ENCODE peak calls at places on chromosomes 6 and 20, in six cellular contexts. C is brain microvascular endothelial cell, B is left cardiac atrium, V is fibroblast of the aortic adventitia, N is HEK293T, I is progenitor cell of endocrine pancreas. G is an unnamed sample.

GRCh38 chr6:11714798-11715285 is 63.8 kb downstream of the ADTRP start:
- DNase-seq in B (no peak), I (no peak), C (no peak), V (no peak), N (no peak), G (no peak)

GRCh38 chr20:1635291-1635979 is 15.6 kb upstream of the SIRPB1 start:
- DNase-seq in I (no peak), V (no peak), B (no peak), N (no peak), C (no peak), G (no peak)

GRCh38 chr6:43497129-43497396 is 13.1 kb downstream of the LRRC73 start:
- DNase-seq in N (no peak), I (no peak), B (no peak), C (no peak), V (no peak), G (peak)

GRCh38 chr20:910840-911770 is 5.0 kb downstream of the ANGPT4 start:
- DNase-seq in C (peak), V (peak), B (peak), N (no peak), I (no peak), G (peak)

GRCh38 chr20:11391591-11391990 is 526.1 kb upstream of the BTBD3 start:
- DNase-seq in I (no peak), B (no peak), C (no peak), N (no peak), V (no peak), G (no peak)

GRCh38 chr6:117674503-117674902 is 766 bp upstream of the NUS1 start:
- DNase-seq in C (no peak), I (no peak), N (no peak), B (no peak), V (no peak), G (peak)

GRCh38 chr6:62367601-62368000 is 81.6 kb upstream of the KHDRBS2 start:
- DNase-seq in I (no peak), N (no peak), V (no peak), C (no peak), B (no peak), G (peak)

GRCh38 chr6:26296857-26297648 is 67.9 kb upstream of the BTN3A2 start:
- DNase-seq in C (peak), N (no peak), V (peak), B (no peak), I (no peak), G (no peak)

GRCh38 chr6:166572370-166573261 is 13.9 kb downstream of the RAMACL start:
- DNase-seq in C (peak), N (no peak), B (no peak), V (peak), I (no peak), G (peak)

GRCh38 chr20:11315506-11315905 is 602.2 kb upstream of the BTBD3 start:
- DNase-seq in C (no peak), I (no peak), V (no peak), N (no peak), B (no peak), G (no peak)

GRCh38 chr6:144894240-144894639 is 609.1 kb downstream of the UTRN start:
- DNase-seq in I (no peak), C (no peak), N (no peak), V (no peak), B (no peak), G (no peak)

GRCh38 chr20:35947489-35947888 is 6.8 kb downstream of the SCAND1 start:
- DNase-seq in C (no peak), I (no peak), N (peak), B (no peak), V (peak), G (peak)

GRCh38 chr6:108632441-108632840 is 71.7 kb downstream of the FOXO3 start:
- DNase-seq in B (no peak), I (no peak), N (no peak), V (no peak), C (no peak), G (no peak)

GRCh38 chr6:47648031-47648430 is 50.3 kb upstream of the ADGRF4 start:
- DNase-seq in C (no peak), B (no peak), N (no peak), V (no peak), I (no peak), G (no peak)

GRCh38 chr20:51831891-51832675 is 29.8 kb upstream of the SALL4 start:
- DNase-seq in N (no peak), V (peak), B (no peak), C (no peak), I (no peak), G (no peak)

GRCh38 chr20:6765469-6766058 is 1.9 kb upstream of the BMP2 start:
- DNase-seq in B (no peak), I (no peak), C (peak), V (peak), N (peak), G (peak)

GRCh38 chr6:13523826-13524622 is 36.6 kb upstream of the GFOD1 start:
- DNase-seq in V (no peak), I (no peak), B (no peak), C (no peak), N (no peak), G (no peak)

GRCh38 chr20:6611911-6612614 is 155.4 kb upstream of the BMP2 start:
- DNase-seq in B (no peak), V (no peak), C (no peak), I (no peak), N (no peak), G (peak)

GRCh38 chr6:140623498-140623897 is 1249.0 kb upstream of the CITED2 start:
- DNase-seq in B (no peak), N (no peak), C (peak), V (peak), I (no peak), G (no peak)

GRCh38 chr20:62358728-62359490 is 8.2 kb downstream of the LAMA5 start:
- DNase-seq in N (no peak), C (no peak), B (no peak), V (no peak), I (no peak), G (no peak)

GRCh38 chr6:122567034-122567433 is 43.2 kb upstream of the PKIB start:
- DNase-seq in C (no peak), B (no peak), V (no peak), N (no peak), I (no peak), G (no peak)

GRCh38 chr20:36802326-36803223 is 29.0 kb upstream of the DSN1 start:
- DNase-seq in B (no peak), C (peak), I (no peak), V (peak), N (no peak), G (peak)

GRCh38 chr20:29313481-29313880 is 1944.0 kb upstream of the DEFB115 start:
- DNase-seq in B (no peak), I (no peak), N (no peak), C (no peak), V (no peak), G (no peak)

GRCh38 chr6:118709859-118710350 is 58.5 kb upstream of the CEP85L start:
- DNase-seq in C (peak), I (no peak), V (no peak), N (no peak), B (no peak), G (peak)

GRCh38 chr6:33392168-33392947 is 735 bp downstream of the KIFC1 start:
- DNase-seq in N (no peak), V (peak), I (no peak), C (no peak), B (no peak), G (peak)

GRCh38 chr6:33088931-33089640 is 13.3 kb downstream of the HLA-DPB1 start:
- DNase-seq in N (no peak), C (no peak), B (no peak), I (no peak), V (no peak), G (no peak)

GRCh38 chr6:4774715-4775590 is 1.3 kb upstream of the CDYL start:
- DNase-seq in N (no peak), V (no peak), I (no peak), B (peak), C (peak), G (peak)

GRCh38 chr20:16428112-16428511 is 145.1 kb downstream of the KIF16B start:
- DNase-seq in C (no peak), V (no peak), N (no peak), B (no peak), I (no peak), G (no peak)

GRCh38 chr6:148954934-148955915 is 208.4 kb downstream of the UST start:
- DNase-seq in N (no peak), I (no peak), C (no peak), B (no peak), V (no peak), G (no peak)

GRCh38 chr6:165876568-165876967 is 213.5 kb upstream of the PDE10A start:
- DNase-seq in V (peak), C (peak), B (peak), I (no peak), N (no peak), G (no peak)

GRCh38 chr20:58209652-58210397 is 18.6 kb downstream of the ANKRD60 start:
- DNase-seq in N (peak), V (peak), B (peak), I (peak), C (peak), G (peak)

GRCh38 chr6:3546121-3546520 is 89.3 kb upstream of the SLC22A23 start:
- DNase-seq in V (no peak), I (no peak), B (no peak), C (no peak), N (no peak), G (no peak)

GRCh38 chr6:62328607-62329006 is 42.6 kb upstream of the KHDRBS2 start:
- DNase-seq in V (no peak), I (no peak), N (no peak), B (no peak), C (no peak), G (no peak)

GRCh38 chr6:167497387-167498056 is 172.6 kb downstream of the TTLL2 start:
- DNase-seq in C (peak), V (no peak), B (no peak), N (no peak), I (no peak), G (no peak)

G was measured in NB4.